ENCODE peak calls at places on chromosome 9, in six cellular contexts. E, X, C, H, K and P are unnamed samples.

GRCh38 chr9:114988962-114989599 is 58.7 kb upstream of the TNFSF8 start:
- DNase-seq in E (no peak), X (peak; percentile 45), C (peak; percentile 39), H (no peak), K (no peak), P (peak; percentile 25)

GRCh38 chr9:94920439-94920951 is 194.0 kb downstream of the AOPEP start:
- DNase-seq in E (peak; percentile 49), X (no peak), C (peak; percentile 68), H (peak; percentile 35), K (no peak), P (peak; percentile 98)

GRCh38 chr9:3528466-3528865 is 2.7 kb upstream of the RFX3 start:
- DNase-seq in E (no peak), X (no peak), C (no peak), H (no peak), K (no peak), P (no peak)

GRCh38 chr9:109441296-109441695 is 56.8 kb downstream of the PTPN3 start:
- DNase-seq in E (no peak), X (no peak), C (peak; percentile 2), H (no peak), K (peak; percentile 26), P (no peak)

GRCh38 chr9:136848393-136849037 is 694 bp upstream of the PHPT1 start:
- DNase-seq in E (no peak), X (peak; percentile 31), C (no peak), H (peak; percentile 54), K (peak; percentile 85), P (no peak)

GRCh38 chr9:36163840-36164175 is 5.4 kb upstream of the CCIN start:
- DNase-seq in E (no peak), X (no peak), C (peak; percentile 93), H (no peak), K (no peak), P (peak; percentile 60)

GRCh38 chr9:134751630-134752029 is 110.0 kb downstream of the COL5A1 start:
- DNase-seq in E (no peak), X (no peak), C (no peak), H (no peak), K (no peak), P (no peak)

GRCh38 chr9:135249711-135250110 is 162.2 kb downstream of the OLFM1 start:
- DNase-seq in E (no peak), X (no peak), C (no peak), H (no peak), K (no peak), P (no peak)

GRCh38 chr9:75061169-75061568 is 26.8 kb downstream of the NMRK1 start:
- DNase-seq in E (no peak), X (no peak), C (no peak), H (no peak), K (no peak), P (no peak)

GRCh38 chr9:74526215-74526614 is 29.1 kb downstream of the RORB start:
- DNase-seq in E (no peak), X (no peak), C (no peak), H (no peak), K (no peak), P (no peak)

GRCh38 chr9:686381-686813 is 155.1 kb upstream of the DMRT1 start:
- DNase-seq in E (peak; percentile 22), X (peak; percentile 92), C (peak; percentile 78), H (no peak), K (no peak), P (peak; percentile 83)

GRCh38 chr9:19922476-19923118 is 133.8 kb upstream of the SLC24A2 start:
- DNase-seq in E (no peak), X (peak; percentile 51), C (peak; percentile 77), H (no peak), K (peak; percentile 72), P (peak; percentile 26)

GRCh38 chr9:72474676-72475075 is 46.7 kb upstream of the TMC1 start:
- DNase-seq in E (no peak), X (no peak), C (no peak), H (no peak), K (no peak), P (no peak)

DNA sequence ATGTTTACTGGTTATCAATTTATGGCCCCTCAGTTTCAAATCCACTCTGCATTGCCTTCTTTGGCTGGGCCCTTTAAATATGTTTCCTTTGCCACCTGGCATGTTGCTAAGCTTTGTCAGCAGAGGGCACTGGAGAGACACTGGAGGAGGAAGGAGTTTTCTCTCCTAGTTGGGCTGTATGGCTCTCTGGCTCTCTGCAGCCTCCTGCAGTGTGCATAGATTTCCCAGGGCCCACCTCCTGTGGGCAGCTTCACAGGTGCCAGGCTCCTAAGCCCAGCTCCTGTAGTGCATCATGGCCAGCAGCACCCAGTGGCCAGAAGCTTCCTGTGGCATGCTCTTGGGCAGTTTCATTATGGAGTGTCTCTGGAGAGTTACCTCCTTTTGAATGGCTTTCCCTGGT is 23.3 kb downstream of the CAVIN4 start:
- DNase-seq in E (peak; percentile 23), X (peak; percentile 49), C (peak; percentile 74), H (peak; percentile 49), K (peak; percentile 52), P (peak; percentile 56)
- TF ChIP-seq CTCF in E (peak; percentile 28), X (peak; percentile 88), C (peak; percentile 87), H (peak; percentile 38), K (peak; percentile 62), P (peak; percentile 90)

DNA sequence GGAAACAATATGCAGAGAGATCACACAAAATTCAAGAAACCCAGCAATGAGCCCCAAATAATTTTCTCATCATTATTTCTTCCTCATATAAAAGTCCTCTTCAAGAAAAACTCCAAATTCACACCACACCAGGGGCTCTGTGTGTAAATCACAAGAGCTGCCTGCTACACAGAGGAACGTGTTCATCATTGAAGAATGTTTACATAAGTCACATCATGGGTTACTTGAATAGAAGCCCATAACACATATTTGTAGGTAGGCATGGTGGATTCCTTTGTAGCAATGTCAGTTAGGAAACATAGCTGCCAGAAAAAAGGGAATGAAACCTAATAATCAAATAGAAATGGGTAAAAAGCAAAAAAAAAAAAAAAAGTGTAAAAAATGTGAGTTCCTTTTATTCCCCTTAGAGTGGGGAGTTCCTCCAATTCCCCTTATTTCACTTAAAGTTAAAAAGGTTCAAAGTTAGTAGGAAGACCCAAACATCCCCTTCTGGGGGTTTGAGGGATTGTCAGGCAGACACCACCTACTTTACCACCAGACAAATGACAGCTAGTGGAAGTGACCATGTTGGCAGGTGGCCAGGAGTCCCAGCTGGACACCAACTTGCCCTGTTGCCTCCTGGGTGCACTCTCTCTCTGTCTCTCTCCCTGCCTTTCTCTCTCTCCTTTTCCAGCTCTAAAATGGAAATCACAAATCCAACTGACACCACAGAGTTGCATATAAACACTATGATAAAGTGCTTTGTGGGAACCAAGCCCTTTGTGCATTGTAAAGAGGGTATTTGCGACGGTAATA is 307.9 kb upstream of the TLE4 start:
- DNase-seq in E (peak; percentile 20), X (no peak), C (peak; percentile 30), H (no peak), K (peak; percentile 43), P (peak; percentile 65)
- H3K4me3 ChIP-seq in E (no peak overlapping the region), X (no peak overlapping the region), C (no peak overlapping the region), H (no peak overlapping the region), K (no peak overlapping the region), P (no peak overlapping the region)

GRCh38 chr9:116741106-116741740 is 54.1 kb downstream of the TRIM32 start:
- DNase-seq in E (no peak), X (no peak), C (no peak), H (no peak), K (no peak), P (no peak)

GRCh38 chr9:116741742-116742141 is 54.6 kb downstream of the TRIM32 start:
- DNase-seq in E (no peak), X (no peak), C (no peak), H (no peak), K (no peak), P (no peak)

GRCh38 chr9:116736406-116736805 is 49.3 kb downstream of the TRIM32 start:
- DNase-seq in E (no peak), X (no peak), C (no peak), H (no peak), K (no peak), P (no peak)

GRCh38 chr9:116733010-116733641 is 46.0 kb downstream of the TRIM32 start:
- DNase-seq in E (no peak), X (no peak), C (no peak), H (no peak), K (no peak), P (no peak)

DNA sequence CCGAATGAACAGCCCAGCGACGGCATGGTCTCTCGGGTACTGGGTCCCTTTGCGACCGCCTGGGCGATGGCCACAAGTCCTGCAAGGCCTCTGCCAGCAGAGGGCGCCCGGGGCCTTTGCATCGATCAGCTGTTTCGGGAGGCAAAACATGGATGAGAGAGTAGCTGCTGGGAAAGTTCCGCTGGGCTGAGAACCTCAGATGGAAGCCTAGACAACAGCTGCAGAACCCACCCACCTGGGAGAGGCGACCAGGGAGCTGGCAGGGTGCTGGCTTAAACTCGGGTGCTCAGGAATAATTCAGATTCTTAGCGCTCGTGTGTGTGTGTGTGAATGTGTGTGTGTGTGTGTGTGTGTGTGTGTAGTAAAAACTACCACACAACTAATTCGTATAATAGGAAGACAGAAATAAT is 50.0 kb downstream of the TRIM32 start:
- DNase-seq in E (peak; percentile 62), X (peak; percentile 62), C (peak; percentile 78), H (peak; percentile 70), K (peak; percentile 83), P (peak; percentile 74)
- TF ChIP-seq CTCF in E (peak; percentile 70), X (peak; percentile 99), C (peak; percentile 98), H (peak; percentile 81), K (peak; percentile 91), P (peak; percentile 96)

DNA sequence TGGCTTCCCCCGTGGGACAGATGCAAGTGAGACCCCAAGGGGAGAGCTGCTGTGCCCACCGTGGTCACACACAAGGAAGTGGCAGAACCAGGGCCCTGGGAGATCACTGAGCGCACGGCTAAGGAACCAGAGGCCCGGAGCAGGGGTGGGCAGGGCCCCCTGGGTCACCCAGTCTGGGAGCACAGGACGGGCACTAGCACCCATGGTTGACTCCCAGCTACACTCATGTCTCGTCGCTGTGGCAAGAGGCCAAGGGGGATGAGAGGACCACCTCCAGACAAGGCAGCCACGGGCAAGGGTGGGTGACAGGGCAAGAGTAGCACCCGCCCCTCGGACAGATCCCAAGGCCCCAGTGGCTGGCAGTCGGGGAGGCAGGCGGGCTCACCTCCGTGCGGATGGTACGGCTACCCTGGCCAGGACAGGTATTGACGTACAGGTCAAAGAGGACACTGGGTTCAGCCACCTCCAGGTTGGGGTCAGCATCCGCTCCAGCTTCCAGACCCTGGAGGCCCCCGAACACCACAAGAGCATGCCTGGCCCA is 5.1 kb downstream of the ENDOG start:
- DNase-seq in E (no peak), X (no peak), C (no peak), H (no peak), K (no peak), P (no peak)
- H3K4me3 ChIP-seq in E (no peak overlapping the region), X (no peak overlapping the region), C (no peak overlapping the region), H (no peak overlapping the region), K (no peak overlapping the region), P (no peak overlapping the region)

GRCh38 chr9:77291714-77292113 is 114.4 kb downstream of the VPS13A start:
- DNase-seq in E (no peak), X (peak; percentile 57), C (peak; percentile 53), H (no peak), K (peak; percentile 15), P (peak; percentile 40)
- TF ChIP-seq CTCF in E (no peak), X (peak; percentile 78), C (peak; percentile 56), H (no peak), K (peak; percentile 47), P (peak; percentile 69)

GRCh38 chr9:38164659-38165221 is 95.7 kb upstream of the SHB start:
- DNase-seq in E (no peak), X (no peak), C (no peak), H (no peak), K (no peak), P (no peak)
- H3K4me3 ChIP-seq in E (no peak overlapping the region), X (no peak overlapping the region), C (no peak overlapping the region), H (no peak overlapping the region), K (no peak overlapping the region), P (no peak overlapping the region)

GRCh38 chr9:38643456-38644173 is 23.2 kb upstream of the ANKRD18A start:
- DNase-seq in E (no peak), X (no peak), C (no peak), H (no peak), K (no peak), P (no peak)
- TF ChIP-seq CTCF in E (no peak), X (no peak), C (no peak), H (no peak), K (no peak), P (no peak)